ENCODE peak calls at places on chromosomes 16 and 17, in ten cellular contexts. Q, P, W, X, R, G, C, T, A and N are unnamed samples.

GRCh38 chr17:19260958-19261357 is 23.8 kb downstream of the EPN2 start:
- DNase-seq in Q (no peak), P (no peak), W (peak), X (no peak), R (no peak), G (no peak), C (no peak), T (peak), A (no peak), N (peak)

GRCh38 chr16:82846806-82847205 is 220.0 kb downstream of the CDH13 start:
- DNase-seq in Q (no peak), P (peak), W (no peak), X (no peak), R (no peak), G (no peak), C (no peak), T (no peak), A (no peak), N (no peak)

GRCh38 chr16:54957403-54957802 is 26.7 kb downstream of the IRX5 start:
- DNase-seq in Q (no peak), P (peak), W (no peak), X (no peak), R (no peak), G (no peak), C (no peak), T (peak), A (no peak), N (peak)

GRCh38 chr17:39653662-39654331 is 11.4 kb upstream of the TCAP start:
- DNase-seq in Q (peak), P (peak), W (peak), X (no peak), R (peak), G (peak), C (peak), T (no peak), A (no peak), N (peak)

GRCh38 chr17:44211281-44212265 is 7.9 kb downstream of the UBTF start:
- DNase-seq in Q (no peak), P (no peak), W (no peak), X (no peak), R (no peak), G (no peak), C (no peak), T (no peak), A (no peak), N (no peak)

GRCh38 chr17:71933306-71933705 is 187.5 kb upstream of the SOX9 start:
- DNase-seq in Q (no peak), P (no peak), W (no peak), X (no peak), R (no peak), G (no peak), C (no peak), T (no peak), A (no peak), N (no peak)

GRCh38 chr17:82098939-82099765 is 1.1 kb upstream of the FASN start:
- DNase-seq in Q (no peak), P (no peak), W (no peak), X (no peak), R (no peak), G (no peak), C (no peak), T (no peak), A (no peak), N (peak)

GRCh38 chr17:1769826-1770477 is 8.1 kb downstream of the SERPINF1 start:
- DNase-seq in Q (no peak), P (no peak), W (peak), X (no peak), R (no peak), G (peak), C (peak), T (no peak), A (no peak), N (no peak)

GRCh38 chr17:15436399-15437369 is 30.7 kb downstream of the CDRT4 start:
- DNase-seq in Q (no peak), P (peak), W (no peak), X (peak), R (peak), G (no peak), C (peak), T (peak), A (peak), N (peak)

GRCh38 chr17:73011016-73011486 is 81.4 kb downstream of the SLC39A11 start:
- DNase-seq in Q (no peak), P (no peak), W (no peak), X (no peak), R (no peak), G (peak), C (no peak), T (no peak), A (no peak), N (peak)

GRCh38 chr16:31453255-31454204 is 5.8 kb upstream of the ARMC5 start:
- DNase-seq in Q (no peak), P (peak), W (no peak), X (no peak), R (peak), G (no peak), C (no peak), T (peak), A (no peak), N (peak)

GRCh38 chr17:59371426-59372099 is 40.1 kb downstream of the YPEL2 start:
- DNase-seq in Q (no peak), P (peak), W (no peak), X (no peak), R (peak), G (no peak), C (no peak), T (no peak), A (no peak), N (no peak)

GRCh38 chr17:67324330-67324729 is 42.0 kb downstream of the PSMD12 start:
- DNase-seq in Q (no peak), P (no peak), W (no peak), X (no peak), R (no peak), G (no peak), C (no peak), T (no peak), A (no peak), N (no peak)

GRCh38 chr16:19907161-19907992 is 22.7 kb upstream of the GPRC5B start:
- DNase-seq in Q (peak), P (peak), W (peak), X (peak), R (peak), G (peak), C (peak), T (peak), A (peak), N (peak)

GRCh38 chr17:75894049-75894742 is 2.6 kb downstream of the TRIM65 start:
- DNase-seq in Q (no peak), P (no peak), W (no peak), X (no peak), R (no peak), G (no peak), C (no peak), T (no peak), A (no peak), N (no peak)

GRCh38 chr17:70172921-70173320 is 3.6 kb downstream of the KCNJ2 start:
- DNase-seq in Q (no peak), P (peak), W (no peak), X (no peak), R (no peak), G (no peak), C (no peak), T (peak), A (no peak), N (no peak)

GRCh38 chr17:63701477-63702222 is 1.7 kb upstream of the LIMD2 start:
- DNase-seq in Q (peak), P (no peak), W (no peak), X (no peak), R (no peak), G (no peak), C (peak), T (no peak), A (no peak), N (peak)

GRCh38 chr17:83203472-83204221 is 124.2 kb downstream of the METRNL start:
- DNase-seq in Q (peak), P (peak), W (no peak), X (no peak), R (peak), G (no peak), C (no peak), T (no peak), A (peak), N (no peak)

GRCh38 chr17:69711504-69711903 is 297.0 kb downstream of the MAP2K6 start:
- DNase-seq in Q (no peak), P (no peak), W (no peak), X (no peak), R (no peak), G (no peak), C (no peak), T (no peak), A (no peak), N (no peak)

GRCh38 chr16:14338236-14338635 is 267.1 kb downstream of the MRTFB start:
- DNase-seq in Q (no peak), P (no peak), W (no peak), X (no peak), R (no peak), G (no peak), C (no peak), T (no peak), A (no peak), N (no peak)

GRCh38 chr17:9905902-9906301 is 831 bp upstream of the RCVRN start:
- DNase-seq in Q (no peak), P (no peak), W (no peak), X (peak), R (no peak), G (no peak), C (no peak), T (no peak), A (no peak), N (peak)

GRCh38 chr17:78322858-78323455 is 36.9 kb downstream of the SOCS3 start:
- DNase-seq in Q (no peak), P (peak), W (no peak), X (no peak), R (peak), G (no peak), C (no peak), T (no peak), A (peak), N (no peak)

GRCh38 chr17:81711814-81712467 is at the start of gene SLC25A10:
- DNase-seq in Q (peak), P (peak), W (peak), X (peak), R (peak), G (peak), C (peak), T (peak), A (peak), N (peak)

GRCh38 chr16:67269766-67270165 is 9.6 kb upstream of the PLEKHG4 start:
- DNase-seq in Q (no peak), P (peak), W (no peak), X (no peak), R (no peak), G (no peak), C (no peak), T (peak), A (no peak), N (peak)

GRCh38 chr17:37538991-37539659 is 49.4 kb downstream of the DUSP14 start:
- DNase-seq in Q (no peak), P (no peak), W (no peak), X (no peak), R (no peak), G (no peak), C (no peak), T (no peak), A (no peak), N (no peak)

GRCh38 chr17:42522798-42523278 is 13.2 kb upstream of the NAGLU start:
- DNase-seq in Q (no peak), P (no peak), W (no peak), X (no peak), R (no peak), G (no peak), C (no peak), T (no peak), A (no peak), N (no peak)

GRCh38 chr17:4480929-4481898 is 17.5 kb upstream of the SPNS2 start:
- DNase-seq in Q (peak), P (no peak), W (no peak), X (no peak), R (no peak), G (no peak), C (peak), T (no peak), A (no peak), N (no peak)

GRCh38 chr16:17397499-17397891 is 73.3 kb downstream of the XYLT1 start:
- DNase-seq in Q (no peak), P (peak), W (peak), X (peak), R (no peak), G (no peak), C (no peak), T (peak), A (peak), N (peak)

GRCh38 chr17:63035271-63035670 is 69.2 kb downstream of the TANC2 start:
- DNase-seq in Q (no peak), P (peak), W (no peak), X (no peak), R (no peak), G (no peak), C (no peak), T (peak), A (no peak), N (no peak)

GRCh38 chr17:19004601-19005441 is at the start of gene FAM83G:
- DNase-seq in Q (peak), P (peak), W (no peak), X (no peak), R (peak), G (peak), C (peak), T (peak), A (peak), N (peak)

GRCh38 chr16:55982597-55982996 is 107.4 kb upstream of the CES5A start:
- DNase-seq in Q (no peak), P (no peak), W (no peak), X (no peak), R (no peak), G (no peak), C (no peak), T (no peak), A (no peak), N (no peak)

GRCh38 chr16:55042556-55043432 is 112.1 kb downstream of the IRX5 start:
- DNase-seq in Q (no peak), P (no peak), W (no peak), X (no peak), R (no peak), G (no peak), C (no peak), T (no peak), A (no peak), N (no peak)

GRCh38 chr16:86044241-86044671 is 145.3 kb downstream of the IRF8 start:
- DNase-seq in Q (peak), P (peak), W (no peak), X (no peak), R (no peak), G (no peak), C (peak), T (peak), A (no peak), N (peak)

GRCh38 chr17:77329741-77330531 is 189.2 kb downstream of the SEC14L1 start:
- DNase-seq in Q (peak), P (no peak), W (no peak), X (no peak), R (no peak), G (no peak), C (no peak), T (no peak), A (peak), N (no peak)

GRCh38 chr16:89844739-89845339 is 16.6 kb downstream of the SPIRE2 start:
- DNase-seq in Q (no peak), P (no peak), W (no peak), X (no peak), R (no peak), G (no peak), C (no peak), T (no peak), A (no peak), N (no peak)